ENCODE peak calls at places on chromosomes 4 and X, in four cellular contexts. One of them, this sample, is unnamed.

GRCh38 chr4:122602277-122603142 is 18.4 kb downstream of the IL21 start:
- DNase-seq in A549: peak
- DNase-seq in left lung: no peak
- DNase-seq in AG04450: no peak
- DNase-seq in this sample: peak

GRCh38 chr4:87758278-87758677 is 41.1 kb upstream of the IBSP start:
- DNase-seq in A549: no peak
- DNase-seq in left lung: no peak
- DNase-seq in AG04450: no peak
- DNase-seq in this sample: no peak

GRCh38 chr4:76874176-76874575 is 23.8 kb downstream of the SOWAHB start:
- DNase-seq in A549: no peak
- DNase-seq in left lung: no peak
- DNase-seq in AG04450: no peak
- DNase-seq in this sample: no peak

GRCh38 chrX:108437789-108438623 is at the start of gene COL4A6:
- DNase-seq in A549: peak
- DNase-seq in left lung: no peak
- DNase-seq in AG04450: no peak
- DNase-seq in this sample: peak

GRCh38 chr4:2537011-2537830 is 774 bp downstream of the FAM193A start:
- DNase-seq in A549: peak
- DNase-seq in left lung: peak
- DNase-seq in AG04450: no peak
- DNase-seq in this sample: no peak

GRCh38 chr4:87465739-87466366 is 43.5 kb downstream of the NUDT9 start:
- DNase-seq in A549: peak
- DNase-seq in left lung: no peak
- DNase-seq in AG04450: peak
- DNase-seq in this sample: peak

GRCh38 chr4:101238706-101239105 is 108.6 kb downstream of the PPP3CA start:
- DNase-seq in A549: no peak
- DNase-seq in left lung: no peak
- DNase-seq in AG04450: no peak
- DNase-seq in this sample: no peak

GRCh38 chr4:102725229-102725628 is 35.5 kb downstream of the MANBA start:
- DNase-seq in A549: no peak
- DNase-seq in left lung: no peak
- DNase-seq in AG04450: no peak
- DNase-seq in this sample: no peak

GRCh38 chr4:122548452-122548851 is 72.4 kb downstream of the IL21 start:
- DNase-seq in A549: no peak
- DNase-seq in left lung: no peak
- DNase-seq in AG04450: no peak
- DNase-seq in this sample: peak

GRCh38 chr4:44674471-44674870 is 3.7 kb upstream of the GUF1 start:
- DNase-seq in A549: no peak
- DNase-seq in left lung: no peak
- DNase-seq in AG04450: no peak
- DNase-seq in this sample: no peak
- TF ChIP-seq CTCF in A549: no peak
- TF ChIP-seq CTCF in left lung: no peak
- TF ChIP-seq CTCF in AG04450: peak
- TF ChIP-seq CTCF in this sample: no peak

DNA sequence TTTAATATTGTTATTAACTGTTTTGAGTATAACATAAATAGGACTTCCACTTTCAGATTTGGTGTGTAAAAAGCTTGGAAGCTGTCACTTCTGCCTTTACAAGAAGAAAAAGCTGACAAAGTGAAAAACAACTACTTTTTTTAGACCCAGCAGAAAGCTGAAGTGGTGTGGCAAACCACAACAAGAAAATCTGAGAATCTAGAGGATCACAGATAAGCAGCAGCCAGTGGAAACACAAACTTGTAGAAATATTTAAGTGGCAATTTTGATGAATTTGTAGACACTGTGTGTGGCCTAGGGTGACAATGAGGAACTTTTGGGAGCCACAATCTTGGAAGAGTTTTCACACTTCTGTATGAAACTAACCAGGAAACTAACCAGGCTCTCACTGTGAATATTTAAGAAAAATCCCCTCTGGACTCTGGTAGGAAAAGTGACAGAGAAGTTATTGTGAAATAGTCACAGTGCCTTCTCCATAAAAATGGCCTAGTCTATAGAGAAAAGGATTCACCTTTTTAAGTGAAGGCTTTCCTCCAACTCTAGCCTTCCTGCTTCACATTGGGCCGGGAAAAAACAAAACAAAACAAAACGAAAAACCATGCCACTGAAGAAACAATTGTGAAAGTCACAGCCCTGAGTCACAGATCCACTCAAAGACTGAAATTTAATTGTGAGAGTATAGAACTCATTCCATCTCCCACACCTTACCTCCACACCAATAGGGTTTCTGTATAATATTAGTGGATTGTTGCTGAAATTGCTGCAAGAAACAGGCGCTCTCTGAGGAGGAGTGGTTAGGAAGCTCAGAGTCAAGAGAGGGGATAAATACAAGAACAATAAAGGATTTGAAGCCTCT is 26.7 kb upstream of the GUCY1A1 start:
- DNase-seq in A549: no peak
- DNase-seq in left lung: no peak
- DNase-seq in AG04450: no peak
- DNase-seq in this sample: no peak
- H3K27ac ChIP-seq in A549: no peak
- H3K27ac ChIP-seq in left lung: peak
- H3K27ac ChIP-seq in AG04450: no peak
- H3K27ac ChIP-seq in this sample: no peak

GRCh38 chrX:69615779-69616519 is at the start of gene EDA:
- DNase-seq in A549: peak
- DNase-seq in left lung: peak
- DNase-seq in AG04450: no peak
- DNase-seq in this sample: peak
- TF ChIP-seq CTCF in A549: no peak
- TF ChIP-seq CTCF in left lung: no peak
- TF ChIP-seq CTCF in AG04450: no peak
- TF ChIP-seq CTCF in this sample: no peak

GRCh38 chrX:155755706-155756337 is 125.3 kb upstream of the VAMP7 start:
- DNase-seq in A549: no peak
- DNase-seq in left lung: no peak
- DNase-seq in AG04450: no peak
- DNase-seq in this sample: no peak

GRCh38 chrX:155745792-155746191 is 133.0 kb upstream of the TMLHE start:
- DNase-seq in A549: peak
- DNase-seq in left lung: no peak
- DNase-seq in AG04450: no peak
- DNase-seq in this sample: no peak

GRCh38 chrX:155747520-155747919 is 133.6 kb upstream of the VAMP7 start:
- DNase-seq in A549: no peak
- DNase-seq in left lung: peak
- DNase-seq in AG04450: no peak
- DNase-seq in this sample: no peak

DNA sequence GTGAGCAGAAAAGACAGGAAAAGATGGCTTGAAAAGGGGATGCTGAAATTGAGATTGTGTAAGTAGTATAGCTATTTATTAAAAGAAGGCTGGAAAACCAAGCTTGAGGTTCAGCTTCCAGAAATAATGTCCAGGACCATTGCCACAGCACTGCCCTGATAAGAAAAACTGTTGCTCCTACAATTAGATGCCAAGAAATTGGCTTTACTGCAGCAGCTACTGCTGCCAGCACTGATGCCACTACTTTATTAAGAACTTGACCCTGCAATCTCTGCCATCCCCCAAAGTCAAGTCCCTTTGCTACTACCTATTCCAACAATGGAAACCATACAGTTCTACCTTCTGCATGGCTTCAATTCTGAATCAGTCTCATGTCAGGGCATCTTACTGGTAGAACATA is 130.0 kb upstream of the VAMP7 start:
- DNase-seq in A549: no peak
- DNase-seq in left lung: no peak
- DNase-seq in AG04450: no peak
- DNase-seq in this sample: no peak
- H3K27ac ChIP-seq in A549: no peak
- H3K27ac ChIP-seq in left lung: no peak
- H3K27ac ChIP-seq in AG04450: no peak
- H3K27ac ChIP-seq in this sample: no peak

GRCh38 chrX:84046403-84046984 is 141.5 kb downstream of the RPS6KA6 start:
- DNase-seq in A549: peak
- DNase-seq in left lung: no peak
- DNase-seq in AG04450: no peak
- DNase-seq in this sample: no peak
- TF ChIP-seq CTCF in A549: peak
- TF ChIP-seq CTCF in left lung: peak
- TF ChIP-seq CTCF in AG04450: peak
- TF ChIP-seq CTCF in this sample: peak

GRCh38 chrX:154380153-154380552 is 1.1 kb downstream of the EMD start:
- DNase-seq in A549: no peak
- DNase-seq in left lung: no peak
- DNase-seq in AG04450: no peak
- DNase-seq in this sample: no peak
- H3K27ac ChIP-seq in A549: peak
- H3K27ac ChIP-seq in left lung: peak
- H3K27ac ChIP-seq in AG04450: peak
- H3K27ac ChIP-seq in this sample: peak

GRCh38 chr4:112517067-112517588 is 1.1 kb upstream of the NEUROG2 start:
- DNase-seq in A549: no peak
- DNase-seq in left lung: no peak
- DNase-seq in AG04450: no peak
- DNase-seq in this sample: no peak
- TF ChIP-seq CTCF in A549: no peak
- TF ChIP-seq CTCF in left lung: no peak
- TF ChIP-seq CTCF in AG04450: no peak
- TF ChIP-seq CTCF in this sample: no peak